ENCODE peak calls at places on chromosomes 5 and 9, in seven cellular contexts. E, A, D, Z, P, W and L are unnamed samples.

GRCh38 chr5:180499684-180500083 is 5.5 kb downstream of the CNOT6 start:
- DNase-seq in E (no peak), A (no peak), D (no peak), Z (no peak), P (no peak), W (no peak), L (no peak)

GRCh38 chr5:6736106-6736505 is 22.9 kb downstream of the TENT4A start:
- DNase-seq in E (peak; percentile 46), A (peak; percentile 26), D (no peak), Z (no peak), P (no peak), W (no peak), L (no peak)

GRCh38 chr5:181081989-181082388 is 41.9 kb downstream of the BTNL9 start:
- DNase-seq in E (no peak), A (no peak), D (no peak), Z (no peak), P (no peak), W (no peak), L (no peak)

GRCh38 chr5:73515232-73515631 is 17.0 kb downstream of the BTF3 start:
- DNase-seq in E (no peak), A (no peak), D (no peak), Z (no peak), P (peak; percentile 75), W (peak; percentile 86), L (no peak)

GRCh38 chr5:82847564-82847963 is 229.6 kb downstream of the TMEM167A start:
- DNase-seq in E (no peak), A (no peak), D (no peak), Z (no peak), P (no peak), W (no peak), L (no peak)

GRCh38 chr9:136358016-136358415 is 5.5 kb downstream of the DNLZ start:
- DNase-seq in E (no peak), A (no peak), D (no peak), Z (no peak), P (no peak), W (no peak), L (no peak)

GRCh38 chr5:318341-318897 is 3.1 kb upstream of the AHRR start:
- DNase-seq in E (no peak), A (no peak), D (no peak), Z (no peak), P (no peak), W (no peak), L (no peak)

GRCh38 chr5:112762113-112762810 is 24.6 kb downstream of the APC start:
- DNase-seq in E (no peak), A (no peak), D (no peak), Z (no peak), P (no peak), W (no peak), L (no peak)

GRCh38 chr5:147248584-147248983 is 13.8 kb downstream of the STK32A start:
- DNase-seq in E (no peak), A (no peak), D (no peak), Z (no peak), P (no peak), W (no peak), L (no peak)

GRCh38 chr5:123545506-123545905 is 33.5 kb downstream of the CSNK1G3 start:
- DNase-seq in E (no peak), A (no peak), D (peak; percentile 27), Z (no peak), P (no peak), W (no peak), L (no peak)

GRCh38 chr9:127263664-127264063 is 910 bp upstream of the GARNL3 start:
- DNase-seq in E (no peak), A (no peak), D (no peak), Z (no peak), P (no peak), W (peak; percentile 65), L (no peak)
- TF ChIP-seq POLR2AphosphoS5 in E (no peak), A (no peak), D (no peak), Z (no peak), P (no peak), W (peak; percentile 43), L (no peak)

GRCh38 chr9:125746017-125746773 is 978 bp upstream of the PBX3 start:
- DNase-seq in E (peak; percentile 100), A (peak; percentile 96), D (peak; percentile 96), Z (peak; percentile 82), P (peak; percentile 96), W (peak; percentile 95), L (peak; percentile 85)
- TF ChIP-seq POLR2A in E (peak; percentile 26), A (no peak), D (peak; percentile 72), Z (peak; percentile 85), P (no peak), W (peak; percentile 58), L (peak; percentile 54)

GRCh38 chr9:111297061-111297824 is 32.8 kb downstream of the OR2K2 start:
- DNase-seq in E (no peak), A (no peak), D (no peak), Z (no peak), P (no peak), W (no peak), L (no peak)

GRCh38 chr9:111298111-111298510 is 31.9 kb downstream of the OR2K2 start:
- DNase-seq in E (no peak), A (no peak), D (no peak), Z (no peak), P (no peak), W (no peak), L (no peak)

GRCh38 chr9:111301195-111301594 is 28.8 kb downstream of the OR2K2 start:
- DNase-seq in E (no peak), A (no peak), D (no peak), Z (no peak), P (no peak), W (no peak), L (no peak)

GRCh38 chr9:111300140-111300735 is 29.8 kb downstream of the OR2K2 start:
- DNase-seq in E (no peak), A (no peak), D (no peak), Z (no peak), P (no peak), W (no peak), L (no peak)

GRCh38 chr9:111298831-111299603 is 31.0 kb downstream of the OR2K2 start:
- DNase-seq in E (no peak), A (peak; percentile 85), D (peak; percentile 70), Z (peak; percentile 37), P (no peak), W (peak; percentile 24), L (peak; percentile 2)
- TF ChIP-seq POLR2AphosphoS5 in E (no peak), A (peak; percentile 68), D (no peak), Z (no peak), P (no peak), W (peak; percentile 28), L (no peak)

GRCh38 chr9:137436761-137437600 is 4.2 kb downstream of the ENTPD8 start:
- DNase-seq in E (peak; percentile 65), A (no peak), D (no peak), Z (no peak), P (peak; percentile 69), W (no peak), L (no peak)

GRCh38 chr9:137437691-137438590 is 3.2 kb downstream of the ENTPD8 start:
- DNase-seq in E (peak; percentile 67), A (no peak), D (no peak), Z (no peak), P (peak; percentile 61), W (no peak), L (no peak)

GRCh38 chr9:137435381-137435891 is 5.7 kb downstream of the ENTPD8 start:
- DNase-seq in E (peak; percentile 70), A (no peak), D (no peak), Z (no peak), P (no peak), W (no peak), L (no peak)

GRCh38 chr9:137434498-137435380 is 6.4 kb downstream of the ENTPD8 start:
- DNase-seq in E (peak; percentile 76), A (no peak), D (no peak), Z (no peak), P (no peak), W (no peak), L (no peak)

GRCh38 chr9:137435980-137436760 is 5.0 kb downstream of the ENTPD8 start:
- DNase-seq in E (peak; percentile 75), A (peak; percentile 88), D (no peak), Z (no peak), P (peak; percentile 96), W (peak; percentile 74), L (no peak)
- TF ChIP-seq POLR2A in E (no peak), A (no peak), D (no peak), Z (no peak), P (no peak), W (no peak), L (no peak)

GRCh38 chr5:71939452-71939932 is 167.8 kb upstream of the MAP1B start:
- DNase-seq in E (no peak), A (no peak), D (no peak), Z (no peak), P (no peak), W (no peak), L (no peak)
- TF ChIP-seq POLR2AphosphoS5 in E (no peak), A (no peak), D (no peak), Z (no peak), P (no peak), W (no peak), L (no peak)

GRCh38 chr9:122897969-122898368 is 7.2 kb downstream of the RC3H2 start:
- DNase-seq in E (no peak), A (no peak), D (no peak), Z (no peak), P (no peak), W (no peak), L (no peak)
- TF ChIP-seq POLR2A in E (no peak), A (no peak), D (no peak), Z (no peak), P (no peak), W (no peak), L (no peak)

DNA sequence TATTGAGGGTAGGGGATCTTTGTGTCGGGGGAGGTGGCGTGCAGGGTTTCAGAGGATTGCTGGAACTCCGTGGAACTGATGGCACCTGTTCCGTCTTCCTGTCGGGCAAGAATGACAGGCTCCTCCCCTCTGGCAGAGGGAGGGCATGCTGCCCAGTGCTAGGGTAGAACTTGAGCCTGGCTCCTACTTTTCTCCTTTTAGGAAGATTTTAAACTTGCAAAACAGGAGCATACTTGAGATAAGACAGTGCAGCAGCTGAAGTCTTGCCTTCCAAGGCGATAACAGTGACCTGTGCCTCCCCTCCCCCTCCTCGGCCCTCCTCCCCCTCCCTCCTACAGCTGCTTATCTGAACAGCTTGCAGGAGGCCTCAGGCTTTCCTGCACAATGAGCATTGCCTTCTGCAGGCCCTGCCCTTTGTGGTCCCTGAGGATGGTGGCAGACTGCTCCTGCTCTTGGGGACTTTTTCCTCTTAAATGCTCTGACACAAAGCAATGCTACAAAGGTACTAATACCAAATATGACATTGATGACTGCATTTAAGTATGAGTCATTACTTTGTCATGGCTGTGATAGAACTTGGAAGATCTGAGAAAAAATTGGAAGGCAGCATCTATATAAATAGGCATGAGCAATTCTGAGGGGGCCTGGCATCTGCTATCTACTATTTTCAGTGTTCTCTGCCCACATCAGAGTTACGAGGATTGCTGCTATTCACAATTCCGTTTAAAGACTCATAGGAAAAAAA is 1.9 kb downstream of the GADD45G start:
- DNase-seq in E (no peak), A (no peak), D (peak; percentile 10), Z (no peak), P (peak; percentile 78), W (peak; percentile 80), L (no peak)
- TF ChIP-seq POLR2AphosphoS5 in E (no peak), A (no peak), D (no peak), Z (no peak), P (no peak), W (peak; percentile 41), L (no peak)